ENCODE peak calls at places on chromosomes 3 and 15, in nine cellular contexts. C, Z, G, L, K, W, V, N and H are unnamed samples.

GRCh38 chr3:134066539-134067310 is 37.0 kb upstream of the SLCO2A1 start:
- DNase-seq in C (no peak), Z (no peak), G (no peak), L (no peak), K (no peak), W (no peak), V (no peak), N (peak; percentile 28), H (no peak)

GRCh38 chr15:57146394-57147140 is 228.1 kb downstream of the TCF12 start:
- DNase-seq in C (peak; percentile 60), Z (no peak), G (peak; percentile 7), L (no peak), K (no peak), W (peak; percentile 4), V (peak; percentile 75), N (peak; percentile 78), H (peak; percentile 73)

GRCh38 chr3:195195321-195196209 is 75.4 kb downstream of the XXYLT1 start:
- DNase-seq in C (no peak), Z (no peak), G (no peak), L (peak; percentile 67), K (no peak), W (no peak), V (peak; percentile 90), N (no peak), H (no peak)

GRCh38 chr3:83224101-83224868 is 1462.8 kb upstream of the GBE1 start:
- DNase-seq in C (no peak), Z (no peak), G (no peak), L (no peak), K (no peak), W (no peak), V (no peak), N (no peak), H (no peak)

GRCh38 chr3:172076212-172076611 is 36.8 kb downstream of the FNDC3B start:
- DNase-seq in C (peak; percentile 11), Z (no peak), G (no peak), L (no peak), K (no peak), W (no peak), V (no peak), N (no peak), H (no peak)

GRCh38 chr15:59550961-59551360 is 60.6 kb upstream of the GCNT3 start:
- DNase-seq in C (no peak), Z (no peak), G (no peak), L (no peak), K (no peak), W (no peak), V (peak; percentile 26), N (no peak), H (no peak)

GRCh38 chr3:50605901-50606326 is 5.7 kb downstream of the CISH start:
- DNase-seq in C (no peak), Z (no peak), G (no peak), L (no peak), K (no peak), W (no peak), V (no peak), N (no peak), H (no peak)

GRCh38 chr3:142027295-142027694 is 122.0 kb downstream of the TFDP2 start:
- DNase-seq in C (no peak), Z (no peak), G (no peak), L (no peak), K (no peak), W (no peak), V (peak; percentile 54), N (peak; percentile 27), H (peak; percentile 66)

GRCh38 chr15:61171190-61171589 is 57.9 kb downstream of the RORA start:
- DNase-seq in C (no peak), Z (no peak), G (no peak), L (no peak), K (no peak), W (no peak), V (no peak), N (no peak), H (no peak)

GRCh38 chr3:15399970-15400369 is 27.4 kb downstream of the METTL6 start:
- DNase-seq in C (no peak), Z (no peak), G (no peak), L (no peak), K (peak; percentile 16), W (no peak), V (no peak), N (no peak), H (no peak)

GRCh38 chr3:18443670-18444596 is 18.8 kb upstream of the SATB1 start:
- DNase-seq in C (no peak), Z (peak; percentile 2), G (peak; percentile 23), L (no peak), K (peak; percentile 22), W (no peak), V (peak; percentile 18), N (peak; percentile 46), H (no peak)

GRCh38 chr15:93141373-93141790 is 52.4 kb upstream of the RGMA start:
- DNase-seq in C (no peak), Z (peak; percentile 20), G (no peak), L (no peak), K (peak; percentile 54), W (no peak), V (no peak), N (no peak), H (no peak)

GRCh38 chr3:129434140-129434539 is 5.6 kb downstream of the MBD4 start:
- DNase-seq in C (no peak), Z (no peak), G (no peak), L (no peak), K (no peak), W (no peak), V (no peak), N (no peak), H (no peak)

GRCh38 chr3:115062412-115062956 is 84.6 kb downstream of the ZBTB20 start:
- DNase-seq in C (no peak), Z (no peak), G (no peak), L (no peak), K (no peak), W (no peak), V (no peak), N (peak; percentile 68), H (no peak)

GRCh38 chr15:49900036-49900435 is 219.0 kb downstream of the ATP8B4 start:
- DNase-seq in C (no peak), Z (no peak), G (no peak), L (no peak), K (no peak), W (no peak), V (peak; percentile 71), N (peak; percentile 46), H (no peak)

GRCh38 chr3:143972155-143972494 is 502 bp downstream of the DIPK2A start:
- DNase-seq in C (no peak), Z (no peak), G (no peak), L (no peak), K (peak; percentile 31), W (peak; percentile 70), V (no peak), N (no peak), H (no peak)

GRCh38 chr3:144556392-144556791 is 584.8 kb downstream of the DIPK2A start:
- DNase-seq in C (no peak), Z (peak; percentile 1), G (no peak), L (no peak), K (no peak), W (no peak), V (no peak), N (peak; percentile 69), H (peak; percentile 51)

GRCh38 chr3:106719583-106719982 is 657.7 kb upstream of the CCDC54 start:
- DNase-seq in C (no peak), Z (no peak), G (no peak), L (no peak), K (no peak), W (no peak), V (no peak), N (no peak), H (no peak)

GRCh38 chr15:63490345-63491034 is 13.9 kb upstream of the USP3 start:
- DNase-seq in C (no peak), Z (no peak), G (no peak), L (no peak), K (no peak), W (peak; percentile 97), V (no peak), N (no peak), H (peak; percentile 42)

GRCh38 chr3:115281697-115282685 is 134.9 kb upstream of the ZBTB20 start:
- DNase-seq in C (no peak), Z (no peak), G (no peak), L (no peak), K (no peak), W (no peak), V (no peak), N (peak; percentile 41), H (peak; percentile 13)

GRCh38 chr15:100468265-100468664 is 60.5 kb downstream of the CERS3 start:
- DNase-seq in C (no peak), Z (no peak), G (no peak), L (no peak), K (no peak), W (no peak), V (no peak), N (peak; percentile 2), H (no peak)

GRCh38 chr15:29938701-29939340 is 116.6 kb upstream of the TJP1 start:
- DNase-seq in C (no peak), Z (no peak), G (no peak), L (no peak), K (no peak), W (peak; percentile 7), V (no peak), N (no peak), H (no peak)

GRCh38 chr3:133401374-133402135 is 1.7 kb downstream of the BFSP2 start:
- DNase-seq in C (no peak), Z (no peak), G (no peak), L (no peak), K (no peak), W (no peak), V (no peak), N (no peak), H (no peak)

GRCh38 chr15:71409541-71409940 is 294.3 kb downstream of the THSD4 start:
- DNase-seq in C (no peak), Z (no peak), G (no peak), L (no peak), K (no peak), W (no peak), V (no peak), N (no peak), H (no peak)

GRCh38 chr3:12966847-12967750 is 106.1 kb downstream of the IQSEC1 start:
- DNase-seq in C (no peak), Z (no peak), G (peak; percentile 39), L (no peak), K (no peak), W (no peak), V (no peak), N (peak; percentile 59), H (peak; percentile 62)